ENCODE peak calls at places on chromosome 18, in ten cellular contexts. Q is thoracic aorta, C is endothelial cell of umbilical vein, T is AG09309, N is psoas muscle, B is PC-9, G is endothelial cell, V is fibroblast of the aortic adventitia, I is H9, H is body of pancreas. O is an unnamed sample.

GRCh38 chr18:11991021-11991770 is 9.9 kb downstream of the IMPA2 start:
- DNase-seq in T (no peak), Q (no peak), V (no peak), H (peak), N (peak), G (no peak), B (no peak), C (no peak), I (no peak), O (no peak)

GRCh38 chr18:45775241-45775676 is 50.2 kb upstream of the SIGLEC15 start:
- DNase-seq in V (peak), I (peak), B (peak), Q (peak), H (peak), T (no peak), C (peak), G (peak), N (peak), O (peak)

GRCh38 chr18:58213445-58213844 is 169.4 kb downstream of the NEDD4L start:
- DNase-seq in T (peak), G (no peak), V (peak), Q (no peak), B (peak), I (no peak), C (no peak), H (no peak), N (no peak), O (no peak)

GRCh38 chr18:66271927-66272326 is 332.0 kb downstream of the CDH19 start:
- DNase-seq in I (peak), T (no peak), N (no peak), V (no peak), G (no peak), H (no peak), Q (no peak), B (no peak), C (no peak), O (no peak)

GRCh38 chr18:45828917-45829811 is 3.7 kb downstream of the SIGLEC15 start:
- DNase-seq in N (no peak), Q (no peak), C (no peak), G (no peak), H (no peak), I (peak), B (peak), V (peak), T (no peak), O (no peak)

GRCh38 chr18:11176416-11176815 is 27.0 kb upstream of the PIEZO2 start:
- DNase-seq in G (no peak), N (no peak), H (no peak), Q (no peak), V (peak), B (no peak), T (peak), I (no peak), C (no peak), O (no peak)

GRCh38 chr18:39773656-39774055 is 2181.4 kb upstream of the PIK3C3 start:
- DNase-seq in G (no peak), I (no peak), C (no peak), B (no peak), Q (no peak), N (no peak), H (no peak), T (no peak), V (peak), O (no peak)

GRCh38 chr18:60027397-60027796 is 127.6 kb downstream of the PMAIP1 start:
- DNase-seq in Q (no peak), C (no peak), H (no peak), I (no peak), G (no peak), V (no peak), B (no peak), T (no peak), N (no peak), O (no peak)

GRCh38 chr18:67133669-67134068 is 382.9 kb downstream of the DSEL start:
- DNase-seq in V (no peak), N (no peak), C (no peak), T (no peak), H (no peak), Q (no peak), I (no peak), B (no peak), G (no peak), O (no peak)

GRCh38 chr18:48534364-48534763 is 4.5 kb upstream of the CTIF start:
- DNase-seq in G (no peak), I (peak), T (peak), C (peak), H (no peak), V (peak), B (no peak), Q (no peak), N (no peak), O (no peak)

GRCh38 chr18:76620326-76620813 is 125.3 kb upstream of the ZNF516 start:
- DNase-seq in C (peak), I (peak), B (no peak), H (peak), T (peak), G (peak), Q (no peak), N (peak), V (peak), O (peak)

GRCh38 chr18:49756135-49756534 is 57.2 kb downstream of the ACAA2 start:
- DNase-seq in H (no peak), B (no peak), T (no peak), V (no peak), Q (no peak), N (no peak), G (no peak), C (no peak), I (no peak), O (no peak)

GRCh38 chr18:48975817-48976649 is 25.3 kb upstream of the SMAD7 start:
- DNase-seq in Q (no peak), I (no peak), T (no peak), N (peak), V (peak), G (peak), H (peak), B (peak), C (peak), O (peak)

GRCh38 chr18:48514786-48515185 is 24.0 kb upstream of the CTIF start:
- DNase-seq in B (no peak), G (no peak), Q (no peak), T (no peak), I (no peak), V (no peak), C (no peak), H (no peak), N (no peak), O (no peak)

GRCh38 chr18:49728542-49728941 is 84.8 kb downstream of the ACAA2 start:
- DNase-seq in B (peak), T (no peak), H (peak), V (peak), C (peak), N (peak), Q (no peak), I (peak), G (peak), O (peak)

GRCh38 chr18:48228301-48228715 is 180.9 kb downstream of the ZBTB7C start:
- DNase-seq in I (no peak), V (peak), B (peak), T (no peak), Q (no peak), H (no peak), G (no peak), C (no peak), N (peak), O (no peak)

DNA sequence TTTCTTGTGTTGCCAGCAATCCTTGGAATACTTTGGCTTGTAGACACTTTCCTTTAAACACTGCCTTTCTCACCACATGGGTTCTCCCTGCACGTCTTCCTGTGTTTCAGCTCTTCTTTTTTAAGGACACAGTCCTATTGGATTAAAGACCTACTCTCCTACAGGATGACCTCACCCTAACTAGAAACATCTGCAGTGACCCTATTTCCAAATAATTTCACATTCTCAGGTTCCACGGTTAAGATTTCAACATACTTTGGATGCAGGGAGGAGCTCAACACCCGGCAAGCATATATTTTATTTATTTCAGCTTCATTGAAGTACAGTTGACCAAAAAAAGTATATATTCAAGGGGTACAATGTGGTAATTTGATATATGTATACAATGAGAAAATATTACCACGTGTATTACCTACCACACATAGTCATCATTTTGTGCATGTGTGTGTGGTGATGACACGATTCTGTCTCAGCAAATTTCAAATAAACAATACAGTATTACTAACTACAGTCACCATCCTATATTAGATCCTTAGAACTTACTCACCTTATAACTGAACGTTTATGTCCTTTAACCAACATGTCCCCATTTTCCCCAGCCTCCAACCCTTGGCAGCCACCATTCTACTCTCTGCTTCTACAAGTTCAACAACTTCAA is 745.0 kb downstream of the CBLN2 start:
- DNase-seq in V (peak), B (no peak), Q (no peak), C (no peak), I (no peak), H (no peak), G (no peak), T (peak), N (no peak), O (no peak)
- TF ChIP-seq CTCF in V (no peak), B (no peak), Q (no peak), C (no peak), I (no peak), H (no peak), G (no peak), T (no peak), N (no peak), O (no peak)

GRCh38 chr18:22132763-22133162 is 36.6 kb upstream of the GATA6 start:
- DNase-seq in G (no peak), I (no peak), N (no peak), B (no peak), Q (no peak), V (no peak), T (no peak), C (no peak), H (no peak), O (no peak)
- TF ChIP-seq CTCF in G (no peak), I (no peak), N (no peak), B (no peak), Q (no peak), V (no peak), T (no peak), C (no peak), H (no peak), O (no peak)

DNA sequence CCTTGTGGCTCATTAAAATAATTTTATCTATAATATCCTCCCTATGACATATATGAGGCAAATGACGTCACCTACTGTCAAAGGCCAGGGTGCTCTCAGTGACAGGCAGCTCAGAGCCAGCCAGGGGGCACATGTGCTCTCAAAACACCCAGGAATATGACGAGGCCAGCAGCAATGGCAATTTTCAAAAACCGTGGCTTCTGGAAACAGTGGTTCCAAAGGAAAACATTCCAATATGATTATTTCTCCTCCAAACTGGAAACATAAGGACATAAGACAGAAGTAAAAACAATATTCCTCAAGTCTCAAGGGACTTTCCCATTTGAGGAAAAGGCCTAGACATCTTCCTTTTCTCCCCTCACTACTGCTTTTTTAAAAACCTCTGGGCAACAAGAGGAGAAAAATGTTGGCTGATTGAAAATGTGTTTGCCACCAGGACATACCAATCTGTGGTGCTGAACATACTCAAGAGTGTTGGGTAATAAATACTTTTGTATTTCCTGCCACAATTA is 40.8 kb downstream of the RNF152 start:
- DNase-seq in V (peak), H (no peak), T (peak), I (no peak), Q (no peak), N (no peak), B (no peak), C (no peak), G (no peak), O (no peak)
- TF ChIP-seq CTCF in V (no peak), H (no peak), T (peak), I (no peak), Q (no peak), N (no peak), B (no peak), C (no peak), G (no peak), O (no peak)

GRCh38 chr18:334575-335132 is 66.8 kb upstream of the THOC1 start:
- DNase-seq in Q (no peak), T (no peak), N (no peak), H (no peak), C (no peak), B (no peak), I (no peak), V (no peak), G (no peak), O (no peak)

GRCh38 chr18:340044-340443 is 72.2 kb upstream of the THOC1 start:
- DNase-seq in N (no peak), T (no peak), B (no peak), G (no peak), Q (no peak), C (no peak), H (no peak), I (no peak), V (no peak), O (no peak)

GRCh38 chr18:335741-336140 is 67.9 kb upstream of the THOC1 start:
- DNase-seq in Q (no peak), I (no peak), B (no peak), V (no peak), H (no peak), N (no peak), T (no peak), G (no peak), C (peak), O (no peak)

GRCh38 chr18:332721-333513 is 65.1 kb upstream of the THOC1 start:
- DNase-seq in Q (no peak), B (no peak), V (peak), H (peak), C (no peak), G (no peak), N (peak), T (no peak), I (no peak), O (no peak)

DNA sequence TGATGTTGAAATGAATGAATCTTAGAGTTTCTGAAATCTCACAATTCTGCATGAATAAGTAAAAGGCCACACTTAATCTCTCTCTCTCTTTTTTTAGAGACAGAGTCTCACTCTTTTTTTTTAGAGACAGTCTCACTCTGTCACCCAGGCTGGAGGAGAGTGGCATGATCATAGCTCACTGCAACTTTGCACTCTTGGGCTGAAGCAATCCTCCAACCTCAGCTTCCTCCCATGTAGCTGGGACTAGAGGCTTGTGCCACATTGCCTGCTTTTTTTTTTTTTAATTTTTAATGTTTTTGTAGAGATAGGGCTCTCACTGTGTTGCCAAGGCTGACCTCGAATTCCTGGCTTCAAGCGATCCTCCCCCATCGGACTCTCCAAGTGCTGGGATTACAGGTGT is 68.9 kb upstream of the THOC1 start:
- DNase-seq in Q (no peak), N (no peak), G (no peak), T (no peak), H (no peak), B (no peak), I (no peak), C (no peak), V (no peak), O (no peak)
- TF ChIP-seq CTCF in Q (no peak), N (no peak), G (no peak), T (no peak), H (no peak), B (no peak), I (no peak), C (no peak), V (no peak), O (no peak)

GRCh38 chr18:9474983-9475642 is at the start of gene RALBP1:
- DNase-seq in I (peak), T (peak), C (peak), B (peak), G (peak), Q (peak), H (peak), V (peak), N (peak), O (peak)
- TF ChIP-seq CTCF in I (no peak), T (peak), C (peak), B (no peak), G (no peak), Q (no peak), H (no peak), V (peak), N (no peak), O (peak)

DNA sequence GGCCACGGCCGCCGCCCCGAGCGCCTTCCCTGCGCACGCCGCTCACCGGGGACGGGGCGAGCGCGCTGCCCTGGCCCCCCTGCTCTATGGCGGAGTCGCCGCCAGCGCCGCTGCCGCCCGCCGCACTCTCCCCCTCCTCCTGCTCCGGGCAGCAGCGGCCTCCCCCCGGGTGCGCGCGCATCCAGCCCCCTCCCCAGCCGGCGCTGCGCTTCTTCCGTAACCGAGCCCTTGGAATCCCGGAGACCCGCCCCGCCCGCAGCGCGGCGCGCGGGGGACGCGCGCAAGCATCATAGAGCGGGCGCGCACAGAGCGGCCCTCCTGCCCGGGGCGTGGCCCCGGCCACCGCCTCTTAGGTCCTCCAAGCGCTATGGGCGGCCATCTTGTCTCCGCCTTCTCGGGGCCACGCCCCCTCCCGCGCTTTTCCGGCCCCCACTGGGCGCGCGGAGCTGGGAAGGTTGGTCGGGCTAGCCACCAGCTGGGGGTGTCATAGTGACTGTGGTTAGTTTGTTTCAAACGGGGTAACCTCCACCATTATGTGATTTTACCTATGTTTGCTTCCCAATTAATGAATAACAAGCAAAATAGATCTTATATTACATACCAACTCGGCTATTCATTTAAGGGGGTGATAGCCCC is at the start of gene MBD2:
- DNase-seq in B (peak), V (peak), H (peak), Q (peak), I (peak), T (peak), N (peak), G (peak), C (peak), O (peak)
- TF ChIP-seq CTCF in B (no peak), V (no peak), H (no peak), Q (no peak), I (peak), T (peak), N (peak), G (no peak), C (peak), O (peak)

GRCh38 chr18:3468066-3468705 is 18.2 kb downstream of the TGIF1 start:
- DNase-seq in H (no peak), C (no peak), I (no peak), T (no peak), N (no peak), G (no peak), Q (no peak), V (no peak), B (no peak), O (no peak)
- TF ChIP-seq CTCF in H (no peak), C (no peak), I (peak), T (no peak), N (no peak), G (peak), Q (no peak), V (no peak), B (no peak), O (no peak)

GRCh38 chr18:74825460-74825859 is 227.8 kb downstream of the ZNF407 start:
- DNase-seq in C (no peak), T (no peak), V (no peak), I (no peak), N (no peak), B (no peak), G (no peak), H (no peak), Q (no peak), O (no peak)

GRCh38 chr18:74818776-74819175 is 221.1 kb downstream of the ZNF407 start:
- DNase-seq in C (no peak), Q (no peak), G (no peak), V (no peak), T (no peak), B (no peak), H (no peak), I (no peak), N (no peak), O (no peak)

GRCh38 chr18:74820160-74820780 is 222.6 kb downstream of the ZNF407 start:
- DNase-seq in N (no peak), B (no peak), I (no peak), H (no peak), G (no peak), T (no peak), V (no peak), C (no peak), Q (no peak), O (no peak)

GRCh38 chr18:74817576-74817975 is 219.9 kb downstream of the ZNF407 start:
- DNase-seq in G (no peak), C (no peak), B (no peak), V (no peak), H (no peak), I (no peak), Q (no peak), N (no peak), T (no peak), O (no peak)

DNA sequence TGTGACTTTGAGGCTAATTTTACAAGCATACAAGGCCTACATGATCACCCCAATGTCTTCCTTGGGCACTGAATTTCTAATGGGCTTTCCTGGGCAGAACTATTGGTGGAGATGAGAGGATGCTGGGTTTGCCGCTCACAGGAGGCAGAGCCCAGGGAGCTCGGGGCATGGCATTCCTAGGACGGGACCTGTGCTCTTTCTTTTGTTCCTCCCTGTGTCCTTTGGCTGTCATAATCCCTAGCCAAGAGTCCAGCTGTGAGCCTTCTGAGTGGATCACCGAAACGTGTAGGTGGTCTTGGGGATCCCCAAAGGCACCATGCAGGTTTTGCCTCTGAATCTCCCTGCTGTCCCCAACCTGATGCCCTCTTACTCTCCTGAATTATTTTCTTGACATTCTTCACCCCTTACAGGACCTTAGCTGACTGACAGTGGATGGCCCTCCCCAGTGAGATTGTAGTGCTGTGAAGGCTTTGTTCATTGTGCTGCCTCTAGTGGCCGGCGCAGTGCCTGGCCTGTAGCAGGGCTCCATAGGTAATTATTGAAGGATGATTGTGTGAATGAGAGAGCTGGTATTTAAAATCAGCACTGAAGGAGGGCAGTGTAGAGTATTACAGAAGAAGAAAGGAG is 221.9 kb downstream of the ZNF407 start:
- DNase-seq in I (peak), C (no peak), H (no peak), Q (no peak), T (no peak), B (no peak), V (no peak), N (no peak), G (peak), O (no peak)
- TF ChIP-seq CTCF in I (peak), C (peak), H (no peak), Q (no peak), T (peak), B (peak), V (peak), N (peak), G (peak), O (peak)

GRCh38 chr18:31610841-31611240 is 19.2 kb downstream of the TTR start:
- DNase-seq in C (peak), G (peak), Q (no peak), N (no peak), T (no peak), B (no peak), H (peak), V (peak), I (peak), O (no peak)
- TF ChIP-seq CTCF in C (peak), G (peak), Q (no peak), N (peak), T (no peak), B (no peak), H (no peak), V (peak), I (peak), O (no peak)